ENCODE peak calls at places on chromosome X, in six cellular contexts. E, M, Z, I, D and B are unnamed samples. For H3K27me3, the result is how much of the 10 kb centered on the place peaks cover.

GRCh38 chrX:16708016-16708415 is 4.5 kb downstream of the CTPS2 start:
- DNase-seq in E (no peak), M (peak), Z (no peak), I (no peak), D (no peak), B (no peak)

GRCh38 chrX:27918799-27919198 is 62.5 kb downstream of the DCAF8L1 start:
- DNase-seq in E (no peak), M (no peak), Z (no peak), I (no peak), D (no peak), B (no peak)

GRCh38 chrX:69503835-69504625 is at the start of gene NALF2:
- DNase-seq in E (peak), M (peak), Z (peak), I (peak), D (no peak), B (no peak)

GRCh38 chrX:118420462-118420861 is 74.6 kb downstream of the WDR44 start:
- DNase-seq in E (no peak), M (peak), Z (no peak), I (no peak), D (no peak), B (no peak)

GRCh38 chrX:70253377-70254062 is 6.5 kb downstream of the P2RY4 start:
- DNase-seq in E (no peak), M (no peak), Z (no peak), I (no peak), D (no peak), B (no peak)

GRCh38 chrX:25028726-25029125 is 13.0 kb upstream of the ARX start:
- DNase-seq in E (no peak), M (no peak), Z (no peak), I (no peak), D (no peak), B (no peak)

GRCh38 chrX:7084841-7085240 is 62.7 kb upstream of the STS start:
- DNase-seq in E (no peak), M (no peak), Z (no peak), I (no peak), D (no peak), B (no peak)

GRCh38 chrX:56798866-56799864 is 70.1 kb downstream of the NBDY start:
- DNase-seq in E (peak), M (no peak), Z (peak), I (no peak), D (no peak), B (no peak)

GRCh38 chrX:16517206-16517605 is 132.8 kb upstream of the S100G start:
- DNase-seq in E (no peak), M (no peak), Z (no peak), I (no peak), D (no peak), B (no peak)

GRCh38 chrX:42023122-42023521 is 99.8 kb upstream of the CASK start:
- DNase-seq in E (no peak), M (no peak), Z (no peak), I (no peak), D (no peak), B (no peak)

GRCh38 chrX:7252013-7252610 is 104.2 kb upstream of the PUDP start:
- DNase-seq in E (no peak), M (no peak), Z (no peak), I (no peak), D (no peak), B (no peak)

GRCh38 chrX:102976793-102977495 is 39.9 kb downstream of the RAB40AL start:
- DNase-seq in E (no peak), M (no peak), Z (no peak), I (no peak), D (no peak), B (no peak)

GRCh38 chrX:39409246-39409917 is 608.1 kb downstream of the MID1IP1 start:
- DNase-seq in E (no peak), M (no peak), Z (no peak), I (no peak), D (no peak), B (no peak)

GRCh38 chrX:11381464-11381863 is 88.3 kb downstream of the AMELX start:
- DNase-seq in E (peak), M (peak), Z (peak), I (peak), D (no peak), B (no peak)

GRCh38 chrX:154596290-154596929 is 11.5 kb downstream of the CTAG1A start:
- DNase-seq in E (no peak), M (peak), Z (no peak), I (no peak), D (no peak), B (no peak)

GRCh38 chrX:98071331-98071730 is 1187.6 kb downstream of the RPA4 start:
- DNase-seq in E (no peak), M (no peak), Z (no peak), I (no peak), D (no peak), B (no peak)

GRCh38 chrX:40734956-40735317 is 405 bp downstream of the MED14 start:
- DNase-seq in E (no peak), M (no peak), Z (no peak), I (peak), D (no peak), B (no peak)

GRCh38 chrX:31609130-31609529 is 537.3 kb upstream of the FTHL17 start:
- DNase-seq in E (no peak), M (no peak), Z (no peak), I (no peak), D (no peak), B (no peak)

GRCh38 chrX:51608766-51609165 is 9.9 kb downstream of the CENPVL3 start:
- DNase-seq in E (no peak), M (no peak), Z (no peak), I (no peak), D (no peak), B (no peak)

GRCh38 chrX:1164322-1165288 is 47.8 kb downstream of the CRLF2 start:
- DNase-seq in E (peak), M (peak), Z (peak), I (no peak), D (no peak), B (no peak)

GRCh38 chrX:40151211-40152172 is 53.7 kb upstream of the BCOR start:
- DNase-seq in E (no peak), M (no peak), Z (no peak), I (no peak), D (no peak), B (no peak)

GRCh38 chrX:153864561-153865320 is 21.2 kb downstream of the L1CAM start:
- DNase-seq in E (no peak), M (no peak), Z (peak), I (no peak), D (no peak), B (no peak)

GRCh38 chrX:6861456-6861855 is 286.1 kb upstream of the STS start:
- DNase-seq in E (no peak), M (no peak), Z (no peak), I (no peak), D (no peak), B (no peak)

GRCh38 chrX:9562851-9563250 is 98.0 kb downstream of the TBL1X start:
- DNase-seq in E (no peak), M (peak), Z (no peak), I (peak), D (no peak), B (no peak)

GRCh38 chrX:153645921-153646481 is 1.0 kb upstream of the DUSP9 start:
- DNase-seq in E (no peak), M (no peak), Z (no peak), I (no peak), D (no peak), B (no peak)

GRCh38 chrX:152641996-152642395 is 4.3 kb downstream of the GABRQ start:
- DNase-seq in E (no peak), M (no peak), Z (peak), I (peak), D (no peak), B (no peak)

GRCh38 chrX:5681159-5681558 is 547.5 kb downstream of the NLGN4X start:
- DNase-seq in E (no peak), M (no peak), Z (peak), I (no peak), D (no peak), B (no peak)

GRCh38 chrX:69093960-69094935 is 71.0 kb downstream of the PJA1 start:
- DNase-seq in E (peak), M (peak), Z (peak), I (peak), D (peak), B (no peak)

GRCh38 chrX:9874483-9874882 is 88.3 kb downstream of the SHROOM2 start:
- DNase-seq in E (no peak), M (peak), Z (no peak), I (no peak), D (no peak), B (no peak)

GRCh38 chrX:38458071-38458470 is 103.3 kb upstream of the TSPAN7 start:
- DNase-seq in E (no peak), M (no peak), Z (no peak), I (no peak), D (no peak), B (no peak)

GRCh38 chrX:130251671-130252070 is 17.0 kb downstream of the ZNF280C start:
- DNase-seq in E (no peak), M (no peak), Z (no peak), I (no peak), D (no peak), B (no peak)

GRCh38 chrX:8405631-8406030 is 59.0 kb upstream of the VCX3B start:
- DNase-seq in E (no peak), M (no peak), Z (no peak), I (no peak), D (no peak), B (no peak)

DNA sequence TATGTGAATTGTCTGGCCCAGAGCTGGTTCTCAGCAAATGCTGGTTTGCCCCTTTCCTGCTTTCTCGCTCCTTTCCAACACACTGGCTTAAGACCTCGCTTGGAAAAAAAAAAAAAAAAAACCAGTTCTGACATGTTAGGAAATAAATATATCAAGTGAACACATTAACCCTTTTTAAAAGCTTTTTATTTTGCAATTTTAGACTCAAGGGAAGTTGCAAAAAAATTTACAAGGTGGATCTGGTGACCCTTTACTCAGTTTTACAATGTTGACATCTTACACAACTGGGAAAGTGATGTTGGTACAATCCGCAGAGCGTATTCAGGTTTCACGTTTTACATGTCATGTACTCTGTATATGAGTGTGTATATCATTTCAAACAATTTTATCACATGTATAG is 100.1 kb downstream of the RTL5 start:
- DNase-seq in E (no peak), M (no peak), Z (no peak), I (no peak), D (no peak), B (no peak)
- H3K4me3 ChIP-seq in E (no peak), M (no peak), Z (no peak), I (no peak), D (no peak), B (no peak)

GRCh38 chrX:112085149-112085548 is 2.6 kb upstream of the TRPC5 start:
- DNase-seq in E (no peak), M (no peak), Z (no peak), I (no peak), D (no peak), B (no peak)
- H3K27me3 ChIP-seq in E (under half), M (under half), Z (under half), I (under half), D (under half), B (under half)

GRCh38 chrX:110242371-110242770 is 75.5 kb downstream of the AMMECR1 start:
- DNase-seq in E (no peak), M (no peak), Z (no peak), I (no peak), D (no peak), B (no peak)

GRCh38 chrX:110241816-110242215 is 76.1 kb downstream of the AMMECR1 start:
- DNase-seq in E (no peak), M (no peak), Z (no peak), I (peak), D (no peak), B (no peak)

GRCh38 chrX:110250847-110251246 is 67.0 kb downstream of the AMMECR1 start:
- DNase-seq in E (no peak), M (no peak), Z (no peak), I (no peak), D (no peak), B (no peak)

GRCh38 chrX:110248582-110248981 is 69.3 kb downstream of the AMMECR1 start:
- DNase-seq in E (no peak), M (no peak), Z (no peak), I (no peak), D (no peak), B (no peak)

DNA sequence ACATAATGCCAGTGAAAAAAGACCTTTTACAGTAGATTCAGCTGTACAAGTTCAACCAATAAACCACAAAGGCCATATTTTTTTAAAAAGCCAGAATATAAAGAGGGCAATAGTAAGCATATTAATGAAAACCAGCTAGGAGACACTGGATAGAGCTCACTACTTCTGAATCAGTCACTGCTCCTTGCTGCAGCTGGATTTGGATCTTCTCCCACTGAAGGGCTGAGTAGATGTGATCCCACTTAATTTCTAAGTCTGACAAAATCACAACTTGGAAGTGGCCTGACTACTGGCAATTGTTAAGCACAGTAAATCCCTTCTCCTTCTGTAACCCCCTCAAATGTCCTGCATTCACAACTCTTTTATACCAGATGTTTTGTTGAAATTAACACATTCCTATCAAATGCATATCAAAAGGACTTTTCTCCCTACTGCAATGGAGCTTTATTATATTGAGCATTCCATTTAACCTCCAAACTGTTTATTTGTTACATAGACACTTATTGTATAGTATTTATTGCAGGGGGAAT is 72.9 kb downstream of the AMMECR1 start:
- DNase-seq in E (no peak), M (no peak), Z (no peak), I (no peak), D (no peak), B (no peak)
- H3K4me3 ChIP-seq in E (no peak), M (no peak), Z (no peak), I (no peak), D (no peak), B (no peak)

GRCh38 chrX:13840121-13840520 is 23.2 kb upstream of the GPM6B start:
- DNase-seq in E (no peak), M (no peak), Z (no peak), I (no peak), D (no peak), B (no peak)

GRCh38 chrX:13837290-13837745 is 20.4 kb upstream of the GPM6B start:
- DNase-seq in E (no peak), M (peak), Z (no peak), I (no peak), D (no peak), B (no peak)

GRCh38 chrX:13834316-13834715 is 17.4 kb upstream of the GPM6B start:
- DNase-seq in E (no peak), M (no peak), Z (no peak), I (no peak), D (no peak), B (no peak)

GRCh38 chrX:13835825-13836224 is 18.9 kb upstream of the GPM6B start:
- DNase-seq in E (no peak), M (no peak), Z (no peak), I (no peak), D (no peak), B (no peak)

GRCh38 chrX:13836575-13836974 is 19.7 kb upstream of the GPM6B start:
- DNase-seq in E (no peak), M (no peak), Z (no peak), I (no peak), D (no peak), B (no peak)
- H3K27me3 ChIP-seq in E (under half), M (under half), Z (under half), I (under half), D (under half), B (under half)

GRCh38 chrX:44896566-44897186 is 23.7 kb downstream of the KDM6A start:
- DNase-seq in E (no peak), M (no peak), Z (no peak), I (no peak), D (no peak), B (no peak)
- H3K4me3 ChIP-seq in E (no peak), M (no peak), Z (no peak), I (no peak), D (no peak), B (no peak)

GRCh38 chrX:36957425-36958328 is 50.5 kb upstream of the FAM47C start:
- DNase-seq in E (no peak), M (no peak), Z (peak), I (no peak), D (no peak), B (no peak)

GRCh38 chrX:36963852-36964251 is 44.3 kb upstream of the FAM47C start:
- DNase-seq in E (no peak), M (no peak), Z (no peak), I (no peak), D (no peak), B (no peak)

GRCh38 chrX:36961590-36961989 is 46.6 kb upstream of the FAM47C start:
- DNase-seq in E (no peak), M (no peak), Z (no peak), I (no peak), D (no peak), B (no peak)

DNA sequence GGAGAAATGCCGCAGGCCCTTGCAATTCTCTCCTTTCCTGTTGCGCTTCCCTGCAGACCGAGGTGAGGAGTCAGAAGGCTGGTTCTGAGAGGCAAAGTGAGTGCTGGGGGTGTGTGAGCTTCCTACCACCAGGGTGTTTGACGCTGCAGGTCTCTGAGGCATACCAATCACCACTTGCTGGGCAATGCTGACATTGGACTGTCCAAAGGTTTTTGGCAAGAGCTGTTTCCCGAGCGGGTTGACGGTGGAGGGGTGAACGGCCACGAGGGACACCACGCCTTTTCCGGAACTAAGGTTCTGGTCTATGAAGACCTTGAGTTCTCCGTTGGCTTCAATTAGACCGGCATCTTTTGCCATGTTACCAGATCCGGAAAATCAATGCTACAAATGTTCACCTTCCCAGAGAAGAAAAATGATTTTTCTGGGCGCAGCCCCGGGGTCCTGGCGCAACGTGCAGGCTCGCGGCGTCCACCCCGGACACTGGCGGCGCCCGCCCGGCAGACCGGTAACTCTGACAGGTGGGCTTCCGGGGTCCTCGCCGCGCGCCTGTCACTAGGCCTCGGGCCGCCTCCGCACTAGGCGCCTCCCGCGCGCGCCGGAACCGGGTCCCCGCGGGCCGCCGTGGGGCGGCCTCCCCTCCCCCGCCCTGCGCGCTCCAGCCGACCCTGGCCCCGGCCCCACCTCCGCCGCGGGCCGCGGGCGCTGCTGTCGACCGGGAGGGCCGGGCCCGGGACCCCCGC is 44.9 kb upstream of the FAM47C start:
- DNase-seq in E (no peak), M (no peak), Z (no peak), I (no peak), D (no peak), B (no peak)
- H3K27me3 ChIP-seq in E (under half), M (under half), Z (under half), I (under half), D (under half), B (under half)

GRCh38 chrX:74119016-74119910 is 184.7 kb upstream of the ZCCHC13 start:
- DNase-seq in E (no peak), M (peak), Z (no peak), I (no peak), D (no peak), B (no peak)
- H3K4me3 ChIP-seq in E (no peak), M (no peak), Z (peak), I (no peak), D (no peak), B (no peak)